ENCODE peak calls at places on chromosomes 1 and 21, in seven cellular contexts. E, R, X, Y, T, K and O are unnamed samples.

GRCh38 chr1:174726167-174726879 is 273.4 kb upstream of the CACYBP start:
- DNase-seq in E (no peak), R (no peak), X (no peak), Y (no peak), T (peak), K (no peak), O (no peak)

GRCh38 chr1:30719406-30720270 is 3.7 kb downstream of the MATN1 start:
- DNase-seq in E (peak), R (no peak), X (no peak), Y (no peak), T (peak), K (no peak), O (no peak)

GRCh38 chr1:231584117-231584516 is 42.5 kb upstream of the DISC1 start:
- DNase-seq in E (no peak), R (no peak), X (no peak), Y (no peak), T (peak), K (no peak), O (no peak)

GRCh38 chr1:208158640-208159541 is 85.3 kb downstream of the PLXNA2 start:
- DNase-seq in E (no peak), R (no peak), X (peak), Y (no peak), T (no peak), K (peak), O (no peak)

GRCh38 chr1:25782608-25783201 is 17.3 kb upstream of the SELENON start:
- DNase-seq in E (no peak), R (no peak), X (no peak), Y (no peak), T (no peak), K (no peak), O (no peak)

GRCh38 chr1:12477936-12478611 is 139.9 kb downstream of the DHRS3 start:
- DNase-seq in E (peak), R (peak), X (peak), Y (peak), T (peak), K (peak), O (peak)

GRCh38 chr1:3899776-3900149 is 309 bp downstream of the C1orf174 start:
- DNase-seq in E (no peak), R (no peak), X (no peak), Y (no peak), T (peak), K (no peak), O (no peak)

GRCh38 chr21:33230518-33231324 is 983 bp downstream of the IFNAR2 start:
- DNase-seq in E (peak), R (peak), X (peak), Y (peak), T (peak), K (peak), O (no peak)

GRCh38 chr1:118043624-118044023 is 114.1 kb downstream of the WDR3 start:
- DNase-seq in E (no peak), R (no peak), X (no peak), Y (no peak), T (no peak), K (no peak), O (no peak)

GRCh38 chr1:32309960-32310359 is 18.1 kb downstream of the HDAC1 start:
- DNase-seq in E (no peak), R (no peak), X (no peak), Y (no peak), T (no peak), K (no peak), O (no peak)

GRCh38 chr1:10338047-10338446 is 60.8 kb upstream of the PGD start:
- DNase-seq in E (peak), R (no peak), X (peak), Y (peak), T (peak), K (no peak), O (peak)

GRCh38 chr1:98289296-98289695 is 368.5 kb upstream of the DPYD start:
- DNase-seq in E (no peak), R (no peak), X (no peak), Y (no peak), T (no peak), K (no peak), O (no peak)

GRCh38 chr1:78005755-78006154 is 1.0 kb downstream of the DNAJB4 start:
- DNase-seq in E (peak), R (no peak), X (peak), Y (no peak), T (peak), K (no peak), O (no peak)

GRCh38 chr1:37325509-37326437 is 148.6 kb upstream of the ZC3H12A start:
- DNase-seq in E (no peak), R (no peak), X (no peak), Y (no peak), T (no peak), K (no peak), O (no peak)

GRCh38 chr21:39885119-39885848 is 18.0 kb downstream of the PCP4 start:
- DNase-seq in E (no peak), R (no peak), X (no peak), Y (peak), T (no peak), K (peak), O (peak)

GRCh38 chr1:36560621-36561364 is 78.1 kb upstream of the CSF3R start:
- DNase-seq in E (no peak), R (no peak), X (no peak), Y (no peak), T (no peak), K (peak), O (no peak)

GRCh38 chr1:242240061-242240460 is 241.2 kb upstream of the MAP1LC3C start:
- DNase-seq in E (no peak), R (no peak), X (no peak), Y (no peak), T (no peak), K (no peak), O (no peak)

GRCh38 chr1:208058212-208059155 is 147.6 kb upstream of the CD34 start:
- DNase-seq in E (no peak), R (no peak), X (no peak), Y (no peak), T (no peak), K (no peak), O (no peak)

GRCh38 chr1:53134042-53134485 is 8.4 kb downstream of the SLC1A7 start:
- DNase-seq in E (peak), R (no peak), X (no peak), Y (no peak), T (no peak), K (no peak), O (no peak)

GRCh38 chr1:165688046-165688445 is 10.3 kb downstream of the ALDH9A1 start:
- DNase-seq in E (no peak), R (no peak), X (no peak), Y (no peak), T (no peak), K (no peak), O (no peak)

GRCh38 chr1:165683848-165684485 is 14.4 kb downstream of the ALDH9A1 start:
- DNase-seq in E (no peak), R (no peak), X (no peak), Y (no peak), T (no peak), K (no peak), O (no peak)

GRCh38 chr1:165686971-165687433 is 11.4 kb downstream of the ALDH9A1 start:
- DNase-seq in E (no peak), R (no peak), X (no peak), Y (no peak), T (no peak), K (no peak), O (no peak)

DNA sequence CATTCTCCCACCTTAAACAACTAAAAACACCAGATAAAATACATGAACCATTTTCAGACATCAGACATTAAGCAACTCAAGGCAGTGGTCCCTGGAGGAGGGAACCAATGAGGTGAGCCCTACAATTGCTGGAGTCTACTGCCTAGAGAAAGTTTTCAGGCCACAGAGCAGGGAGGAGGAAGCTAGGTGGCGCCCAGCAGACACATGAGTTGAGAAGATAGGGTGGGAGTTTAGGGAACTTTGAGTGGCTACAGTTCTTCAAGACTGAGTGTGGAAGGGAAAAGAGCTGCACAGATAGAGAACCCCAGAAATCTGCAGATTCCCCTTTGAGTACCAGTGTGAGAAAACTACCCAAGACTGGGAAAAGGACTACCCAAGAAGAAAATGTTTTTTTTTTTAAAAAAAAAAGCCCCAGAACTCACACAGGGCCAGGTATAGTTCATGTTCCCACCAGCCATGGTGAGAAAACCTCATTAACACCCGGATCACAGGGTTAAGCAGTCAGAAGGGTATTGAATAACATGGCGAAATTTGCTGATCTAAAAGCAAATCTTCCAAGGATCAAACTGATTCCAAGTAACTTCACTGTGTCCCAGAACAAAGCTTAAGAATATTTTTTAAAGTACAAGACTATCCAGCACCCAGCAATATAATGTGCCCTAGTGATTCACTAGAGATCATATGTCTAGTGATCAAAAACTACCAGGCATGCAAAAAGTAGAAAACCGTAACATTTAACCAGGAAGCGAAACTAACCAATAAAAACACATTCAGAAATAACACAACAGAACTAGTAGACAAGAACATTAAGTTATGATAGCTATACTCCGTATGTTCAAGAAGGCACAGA is 12.0 kb downstream of the ALDH9A1 start:
- DNase-seq in E (no peak), R (no peak), X (no peak), Y (no peak), T (no peak), K (no peak), O (no peak)
- TF ChIP-seq CTCF in E (no peak), R (no peak), X (no peak), Y (no peak), T (no peak), K (no peak), O (no peak)

GRCh38 chr21:46056450-46056903 is 41.4 kb upstream of the COL6A2 start:
- DNase-seq in E (peak), R (peak), X (peak), Y (no peak), T (no peak), K (peak), O (peak)
- TF ChIP-seq CTCF in E (no peak), R (no peak), X (no peak), Y (no peak), T (no peak), K (no peak), O (no peak)

GRCh38 chr1:5750186-5751170 is 241.7 kb downstream of the NPHP4 start:
- DNase-seq in E (no peak), R (no peak), X (no peak), Y (no peak), T (no peak), K (peak), O (peak)

GRCh38 chr1:5752715-5753330 is 239.4 kb downstream of the NPHP4 start:
- DNase-seq in E (no peak), R (no peak), X (no peak), Y (no peak), T (no peak), K (peak), O (no peak)

GRCh38 chr1:5753431-5754078 is 238.7 kb downstream of the NPHP4 start:
- DNase-seq in E (no peak), R (no peak), X (no peak), Y (no peak), T (no peak), K (peak), O (peak)

GRCh38 chr1:5751171-5751556 is 241.1 kb downstream of the NPHP4 start:
- DNase-seq in E (no peak), R (no peak), X (no peak), Y (no peak), T (no peak), K (peak), O (no peak)

GRCh38 chr1:5751833-5752714 is 240.2 kb downstream of the NPHP4 start:
- DNase-seq in E (no peak), R (no peak), X (no peak), Y (no peak), T (no peak), K (peak), O (peak)
- TF ChIP-seq CTCF in E (no peak), R (no peak), X (no peak), Y (no peak), T (no peak), K (no peak), O (no peak)

GRCh38 chr1:248155927-248156326 is 11.0 kb downstream of the OR2M5 start:
- DNase-seq in E (no peak), R (no peak), X (no peak), Y (no peak), T (no peak), K (no peak), O (no peak)

GRCh38 chr1:248152056-248152827 is 7.3 kb downstream of the OR2M5 start:
- DNase-seq in E (no peak), R (no peak), X (no peak), Y (no peak), T (no peak), K (no peak), O (no peak)
- TF ChIP-seq CTCF in E (no peak), R (no peak), X (no peak), Y (no peak), T (no peak), K (no peak), O (no peak)